ENCODE peak calls at places on chromosome 19, in eight cellular contexts. I is cardiac muscle cell; X is PC-3; G is ACHN; C is AG09319; O is effector memory CD4-positive, alpha-beta T cell; L is left ventricle myocardium inferior; S is activated naive CD8-positive, alpha-beta T cell treated with anti-CD3 and anti-CD28 coated beads, Interleukin-2, amount 50 U/mL, for 16 hours. P is an unnamed sample.

GRCh38 chr19:1410136-1410786 is 2.9 kb downstream of the DAZAP1 start:
- DNase-seq in O (no peak), C (no peak), G (peak), X (peak), I (no peak), L (no peak), S (no peak), P (no peak)

GRCh38 chr19:10289836-10290438 is at the start of gene ICAM5:
- DNase-seq in L (no peak), C (no peak), G (peak), I (peak), X (peak), S (no peak), O (no peak), P (no peak)

GRCh38 chr19:14006766-14007562 is 844 bp upstream of the RFX1 start:
- DNase-seq in O (no peak), L (peak), I (no peak), X (no peak), C (no peak), G (no peak), S (no peak), P (no peak)

GRCh38 chr19:32862173-32862572 is 7.4 kb downstream of the SLC7A9 start:
- DNase-seq in X (no peak), L (no peak), I (no peak), C (no peak), G (no peak), O (no peak), S (no peak), P (no peak)

GRCh38 chr19:974564-975257 is 9.4 kb upstream of the WDR18 start:
- DNase-seq in X (no peak), L (no peak), S (no peak), C (no peak), G (no peak), O (no peak), I (no peak), P (no peak)

GRCh38 chr19:9323557-9323918 is 441 bp upstream of the ZNF559 start:
- DNase-seq in C (peak), O (peak), L (peak), S (no peak), I (peak), X (peak), G (peak), P (no peak)

GRCh38 chr19:18746393-18747167 is 44.5 kb downstream of the COMP start:
- DNase-seq in C (no peak), L (no peak), X (no peak), O (no peak), S (no peak), G (no peak), I (no peak), P (no peak)

GRCh38 chr19:29596080-29596479 is 10.0 kb upstream of the POP4 start:
- DNase-seq in C (no peak), O (no peak), L (no peak), S (no peak), G (no peak), X (peak), I (no peak), P (no peak)

GRCh38 chr19:2235396-2236284 is 489 bp downstream of the PLEKHJ1 start:
- DNase-seq in L (peak), S (no peak), C (no peak), X (no peak), I (peak), O (no peak), G (no peak), P (no peak)

GRCh38 chr19:40223135-40223822 is 3.2 kb downstream of the CCNP start:
- DNase-seq in I (no peak), G (no peak), X (peak), C (no peak), L (no peak), O (peak), S (no peak), P (no peak)

GRCh38 chr19:29491491-29491890 is 34.3 kb upstream of the VSTM2B start:
- DNase-seq in I (no peak), G (no peak), X (no peak), C (no peak), L (no peak), O (no peak), S (no peak), P (no peak)

GRCh38 chr19:13103961-13104847 is 1.5 kb upstream of the LYL1 start:
- DNase-seq in O (peak), G (no peak), S (peak), X (peak), C (no peak), I (peak), L (peak), P (no peak)

GRCh38 chr19:42132030-42132628 is at the start of gene POU2F2:
- DNase-seq in I (no peak), G (no peak), X (no peak), C (no peak), L (peak), O (peak), S (peak), P (no peak)

P was measured in smooth muscle cell of the brain vasculature.